ENCODE peak calls at places on chromosomes 1 and 21, in six cellular contexts. Q, H, D, S, N and X are unnamed samples.

GRCh38 chr1:42177551-42177981 is 13.0 kb upstream of the GUCA2A start:
- DNase-seq in Q (peak), H (no peak), D (peak), S (peak), N (peak), X (no peak)

GRCh38 chr1:157042852-157043251 is 2.7 kb downstream of the ARHGEF11 start:
- DNase-seq in Q (no peak), H (no peak), D (no peak), S (no peak), N (no peak), X (no peak)

GRCh38 chr1:24092979-24093378 is 19.0 kb downstream of the MYOM3 start:
- DNase-seq in Q (no peak), H (no peak), D (no peak), S (no peak), N (no peak), X (no peak)

GRCh38 chr1:65412984-65413375 is 7.5 kb upstream of the LEPR start:
- DNase-seq in Q (no peak), H (no peak), D (peak), S (no peak), N (no peak), X (no peak)

GRCh38 chr1:9164537-9164910 is 35.6 kb upstream of the GPR157 start:
- DNase-seq in Q (no peak), H (no peak), D (no peak), S (no peak), N (no peak), X (no peak)

GRCh38 chr1:9538669-9539164 is 548 bp upstream of the SLC25A33 start:
- DNase-seq in Q (peak), H (no peak), D (no peak), S (peak), N (no peak), X (no peak)

GRCh38 chr1:184595609-184596008 is 159.0 kb downstream of the EDEM3 start:
- DNase-seq in Q (no peak), H (no peak), D (peak), S (no peak), N (peak), X (no peak)

GRCh38 chr1:63033211-63033610 is 249.3 kb downstream of the ATG4C start:
- DNase-seq in Q (no peak), H (no peak), D (no peak), S (no peak), N (no peak), X (no peak)

GRCh38 chr1:156591432-156592157 is at the start of gene NAXE:
- DNase-seq in Q (peak), H (peak), D (peak), S (peak), N (no peak), X (peak)

GRCh38 chr1:3587133-3587733 is 24.1 kb downstream of the MEGF6 start:
- DNase-seq in Q (no peak), H (no peak), D (peak), S (no peak), N (no peak), X (no peak)

GRCh38 chr1:21553116-21553926 is 44.1 kb downstream of the ALPL start:
- DNase-seq in Q (no peak), H (no peak), D (peak), S (no peak), N (no peak), X (no peak)

GRCh38 chr1:183600136-183600535 is 9.9 kb upstream of the NCF2 start:
- DNase-seq in Q (no peak), H (no peak), D (peak), S (no peak), N (peak), X (no peak)

GRCh38 chr1:25003457-25004190 is 73.5 kb upstream of the RUNX3 start:
- DNase-seq in Q (no peak), H (no peak), D (peak), S (no peak), N (no peak), X (no peak)

GRCh38 chr1:76942549-76942948 is 75.3 kb downstream of the ST6GALNAC5 start:
- DNase-seq in Q (no peak), H (no peak), D (no peak), S (no peak), N (no peak), X (no peak)

GRCh38 chr1:76939817-76940216 is 72.5 kb downstream of the ST6GALNAC5 start:
- DNase-seq in Q (no peak), H (no peak), D (no peak), S (no peak), N (no peak), X (no peak)

GRCh38 chr1:76939107-76939816 is 72.0 kb downstream of the ST6GALNAC5 start:
- DNase-seq in Q (no peak), H (no peak), D (peak), S (peak), N (no peak), X (peak)

GRCh38 chr1:76940586-76941335 is 73.5 kb downstream of the ST6GALNAC5 start:
- DNase-seq in Q (no peak), H (no peak), D (no peak), S (no peak), N (no peak), X (no peak)

GRCh38 chr1:76938304-76938703 is 71.0 kb downstream of the ST6GALNAC5 start:
- DNase-seq in Q (no peak), H (no peak), D (no peak), S (no peak), N (no peak), X (no peak)
- TF ChIP-seq CTCF in Q (no peak), H (no peak), D (no peak), S (no peak), N (no peak), X (no peak)

GRCh38 chr1:210098376-210098775 is 134.2 kb upstream of the SERTAD4 start:
- DNase-seq in Q (no peak), H (no peak), D (no peak), S (no peak), N (no peak), X (no peak)

GRCh38 chr1:210104103-210104502 is 128.5 kb upstream of the SERTAD4 start:
- DNase-seq in Q (no peak), H (no peak), D (no peak), S (no peak), N (no peak), X (no peak)

DNA sequence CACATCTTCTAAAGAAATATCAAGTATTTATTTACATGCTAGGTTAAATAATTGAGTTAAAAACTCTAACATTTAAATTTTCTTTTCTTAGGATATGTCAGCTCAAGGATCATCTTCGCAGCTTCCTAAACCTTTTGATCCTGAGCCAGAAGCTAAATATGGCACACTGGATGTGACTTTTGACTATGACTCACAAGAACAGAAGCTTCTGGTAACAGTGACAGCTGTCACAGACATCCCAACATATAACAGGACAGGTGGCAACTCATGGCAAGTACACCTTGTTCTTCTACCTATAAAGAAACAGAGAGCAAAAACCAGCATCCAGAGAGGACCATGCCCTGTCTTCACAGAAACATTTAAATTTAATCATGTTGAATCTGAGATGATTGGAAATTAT is 132.7 kb upstream of the SERTAD4 start:
- DNase-seq in Q (no peak), H (no peak), D (no peak), S (no peak), N (no peak), X (no peak)
- TF ChIP-seq CTCF in Q (no peak), H (no peak), D (no peak), S (no peak), N (no peak), X (no peak)

DNA sequence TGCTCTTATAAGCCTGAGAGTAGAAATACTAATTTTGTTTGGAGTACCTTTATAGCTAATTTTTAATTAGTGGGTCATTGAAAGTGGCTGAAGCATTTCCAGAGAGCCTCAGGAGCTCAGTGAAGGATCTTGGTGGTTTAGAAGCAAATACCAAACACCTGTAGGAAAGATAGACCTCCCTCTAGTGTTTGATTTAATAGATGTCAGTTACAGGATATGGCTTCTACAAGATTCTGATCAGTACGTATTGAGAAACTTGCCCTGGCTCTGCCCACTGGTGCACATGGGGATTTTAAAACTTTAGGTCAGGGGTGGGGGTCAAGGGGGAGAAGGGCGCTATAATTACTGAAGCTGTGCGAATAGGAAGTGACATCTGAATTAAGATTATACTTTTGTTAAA is 122.2 kb downstream of the POU2F1 start:
- DNase-seq in Q (no peak), H (no peak), D (no peak), S (no peak), N (no peak), X (peak)
- TF ChIP-seq CTCF in Q (no peak), H (no peak), D (peak), S (no peak), N (no peak), X (no peak)

GRCh38 chr21:45235488-45235887 is 52.2 kb downstream of the POFUT2 start:
- DNase-seq in Q (no peak), H (no peak), D (no peak), S (no peak), N (no peak), X (no peak)

GRCh38 chr21:45241357-45241756 is 46.3 kb downstream of the POFUT2 start:
- DNase-seq in Q (no peak), H (peak), D (no peak), S (no peak), N (no peak), X (no peak)

GRCh38 chr21:45234127-45234526 is 53.6 kb downstream of the POFUT2 start:
- DNase-seq in Q (no peak), H (no peak), D (no peak), S (no peak), N (no peak), X (no peak)

GRCh38 chr21:45234906-45235305 is 52.8 kb downstream of the POFUT2 start:
- DNase-seq in Q (no peak), H (no peak), D (no peak), S (no peak), N (no peak), X (no peak)

GRCh38 chr21:45236481-45236880 is 51.2 kb downstream of the POFUT2 start:
- DNase-seq in Q (no peak), H (no peak), D (peak), S (no peak), N (no peak), X (no peak)
- TF ChIP-seq CTCF in Q (no peak), H (no peak), D (no peak), S (no peak), N (no peak), X (peak)

GRCh38 chr1:235584973-235585372 is 64.6 kb downstream of the GNG4 start:
- DNase-seq in Q (no peak), H (no peak), D (no peak), S (no peak), N (no peak), X (no peak)

GRCh38 chr1:235586992-235587391 is 62.6 kb downstream of the GNG4 start:
- DNase-seq in Q (no peak), H (no peak), D (no peak), S (no peak), N (no peak), X (no peak)

GRCh38 chr1:235582130-235582529 is 67.5 kb downstream of the GNG4 start:
- DNase-seq in Q (no peak), H (no peak), D (no peak), S (no peak), N (no peak), X (no peak)

GRCh38 chr1:235586413-235586812 is 63.2 kb downstream of the GNG4 start:
- DNase-seq in Q (no peak), H (no peak), D (no peak), S (no peak), N (no peak), X (no peak)

GRCh38 chr1:235583511-235584001 is 66.0 kb downstream of the GNG4 start:
- DNase-seq in Q (no peak), H (no peak), D (no peak), S (no peak), N (no peak), X (no peak)
- TF ChIP-seq CTCF in Q (no peak), H (no peak), D (peak), S (no peak), N (no peak), X (no peak)

GRCh38 chr1:18032475-18032874 is 75.1 kb upstream of the IGSF21 start:
- DNase-seq in Q (no peak), H (no peak), D (no peak), S (no peak), N (no peak), X (no peak)
- TF ChIP-seq CTCF in Q (no peak), H (no peak), D (no peak), S (no peak), N (no peak), X (no peak)

GRCh38 chr21:43718872-43719747 is at the start of gene PDXK:
- DNase-seq in Q (peak), H (peak), D (peak), S (peak), N (no peak), X (peak)
- TF ChIP-seq CTCF in Q (no peak), H (no peak), D (peak), S (no peak), N (no peak), X (peak)

DNA sequence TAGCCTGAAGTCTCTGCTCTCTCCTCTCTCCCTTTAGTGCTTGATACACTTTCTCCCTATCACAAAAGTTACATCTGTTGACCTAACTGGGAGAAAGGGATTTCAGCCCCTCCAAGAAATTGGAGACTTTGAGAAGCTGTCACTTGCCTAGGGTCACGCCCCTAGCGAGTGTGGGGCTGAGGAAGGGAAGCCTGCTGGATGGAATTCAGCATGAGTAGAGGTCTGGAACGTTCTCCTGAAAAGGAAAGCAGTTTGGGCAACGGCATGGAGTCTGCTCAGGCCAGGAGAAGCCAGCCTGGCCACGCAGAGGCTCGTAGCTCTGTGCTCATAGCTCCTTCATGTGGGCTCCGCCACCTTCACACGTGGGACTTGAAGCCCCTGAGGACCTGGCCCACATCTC is 22.4 kb downstream of the COL16A1 start:
- DNase-seq in Q (no peak), H (no peak), D (no peak), S (no peak), N (no peak), X (no peak)
- TF ChIP-seq CTCF in Q (no peak), H (no peak), D (no peak), S (no peak), N (no peak), X (no peak)

GRCh38 chr21:46096596-46096981 is 1.3 kb upstream of the COL6A2 start:
- DNase-seq in Q (no peak), H (no peak), D (no peak), S (no peak), N (no peak), X (peak)

GRCh38 chr21:46096997-46097825 is 701 bp upstream of the COL6A2 start:
- DNase-seq in Q (peak), H (peak), D (no peak), S (no peak), N (no peak), X (peak)

GRCh38 chr21:46098303-46099141 is 610 bp downstream of the COL6A2 start:
- DNase-seq in Q (peak), H (peak), D (no peak), S (no peak), N (no peak), X (peak)

GRCh38 chr21:46099476-46099875 is 1.6 kb downstream of the COL6A2 start:
- DNase-seq in Q (peak), H (peak), D (no peak), S (peak), N (no peak), X (no peak)

GRCh38 chr21:46097826-46098286 is at the start of gene COL6A2:
- DNase-seq in Q (peak), H (peak), D (no peak), S (peak), N (no peak), X (peak)
- TF ChIP-seq CTCF in Q (peak), H (no peak), D (peak), S (no peak), N (peak), X (no peak)